ENCODE peak calls at places on chromosomes 3 and 15, in seven cellular contexts. V, Q, G, K, U, B and Z are unnamed samples.
A peak's percentile ranks its signal among the peaks of the same experiment; 100 is the strongest.

GRCh38 chr15:71329509-71330260 is 214.4 kb downstream of the THSD4 start:
- DNase-seq in V (peak; percentile 35), Q (no peak), G (peak; percentile 88), K (no peak), U (no peak), B (peak; percentile 40), Z (no peak)

GRCh38 chr3:72628065-72628464 is 220.2 kb downstream of the SHQ1 start:
- DNase-seq in V (peak; percentile 44), Q (no peak), G (no peak), K (no peak), U (no peak), B (no peak), Z (no peak)

GRCh38 chr15:51879555-51879954 is 50.1 kb downstream of the TMOD3 start:
- DNase-seq in V (no peak), Q (no peak), G (peak; percentile 59), K (no peak), U (no peak), B (no peak), Z (no peak)

GRCh38 chr15:95105229-95105628 is 873.9 kb downstream of the MCTP2 start:
- DNase-seq in V (no peak), Q (no peak), G (peak; percentile 8), K (no peak), U (no peak), B (peak; percentile 2), Z (no peak)

GRCh38 chr3:44509985-44510360 is 32.5 kb upstream of the ZNF445 start:
- DNase-seq in V (peak; percentile 12), Q (peak; percentile 5), G (peak; percentile 24), K (no peak), U (no peak), B (no peak), Z (no peak)

GRCh38 chr3:140078940-140079339 is 144.0 kb downstream of the CLSTN2 start:
- DNase-seq in V (no peak), Q (no peak), G (peak; percentile 42), K (no peak), U (no peak), B (no peak), Z (no peak)

GRCh38 chr15:64095431-64095794 is 369 bp upstream of the SNX1 start:
- DNase-seq in V (no peak), Q (no peak), G (no peak), K (no peak), U (no peak), B (no peak), Z (no peak)

GRCh38 chr15:82106671-82107070 is 60.9 kb upstream of the MEX3B start:
- DNase-seq in V (no peak), Q (no peak), G (peak; percentile 29), K (no peak), U (peak; percentile 10), B (no peak), Z (no peak)

GRCh38 chr15:38085104-38085503 is 150.7 kb downstream of the TMCO5A start:
- DNase-seq in V (no peak), Q (no peak), G (no peak), K (no peak), U (no peak), B (no peak), Z (no peak)

GRCh38 chr3:101466465-101467309 is 46.3 kb downstream of the SENP7 start:
- DNase-seq in V (peak; percentile 79), Q (no peak), G (no peak), K (no peak), U (no peak), B (no peak), Z (no peak)

GRCh38 chr15:88636654-88637053 is 2.2 kb upstream of the ISG20 start:
- DNase-seq in V (no peak), Q (no peak), G (no peak), K (no peak), U (peak; percentile 57), B (no peak), Z (no peak)

GRCh38 chr3:185677146-185677829 is 91.2 kb downstream of the SENP2 start:
- DNase-seq in V (peak; percentile 78), Q (peak; percentile 67), G (peak; percentile 74), K (no peak), U (no peak), B (no peak), Z (no peak)

GRCh38 chr15:89451846-89452245 is 44.5 kb downstream of the RHCG start:
- DNase-seq in V (no peak), Q (no peak), G (peak; percentile 18), K (no peak), U (no peak), B (no peak), Z (no peak)

GRCh38 chr15:78353093-78353492 is 12.9 kb downstream of the CRABP1 start:
- DNase-seq in V (no peak), Q (no peak), G (peak; percentile 36), K (no peak), U (no peak), B (no peak), Z (no peak)

GRCh38 chr3:68972358-68972979 is 40.1 kb upstream of the TAFA4 start:
- DNase-seq in V (peak; percentile 80), Q (peak; percentile 32), G (peak; percentile 26), K (no peak), U (peak; percentile 67), B (no peak), Z (peak; percentile 59)

GRCh38 chr3:105970283-105970682 is 101.5 kb upstream of the CBLB start:
- DNase-seq in V (peak; percentile 11), Q (peak; percentile 27), G (peak; percentile 82), K (no peak), U (no peak), B (peak; percentile 69), Z (no peak)

GRCh38 chr3:193822492-193823220 is 229.6 kb downstream of the OPA1 start:
- DNase-seq in V (no peak), Q (no peak), G (peak; percentile 81), K (no peak), U (no peak), B (no peak), Z (no peak)

GRCh38 chr3:21894459-21895083 is 143.6 kb upstream of the ZNF385D start:
- DNase-seq in V (peak; percentile 20), Q (no peak), G (peak; percentile 11), K (no peak), U (no peak), B (no peak), Z (no peak)